ENCODE peak calls at places on chromosomes 3 and 15, in seven cellular contexts. Y is uterus, N is left ventricle myocardium inferior, P is nephron progenitor cell, O is B cell, J is MM.1S, M is fibroblast of lung. A is an unnamed sample.

GRCh38 chr3:152471814-152472605 is 203.3 kb downstream of the MBNL1 start:
- DNase-seq in Y (peak; percentile 73), N (peak; percentile 31), P (peak; percentile 44), O (peak; percentile 35), J (peak; percentile 32), M (peak; percentile 43), A (peak; percentile 42)

GRCh38 chr15:39629376-39629775 is 48.5 kb downstream of the THBS1 start:
- DNase-seq in Y (no peak), N (no peak), P (no peak), O (no peak), J (peak; percentile 41), M (peak; percentile 63), A (no peak)

GRCh38 chr15:50262533-50262932 is 3.0 kb downstream of the HDC start:
- DNase-seq in Y (no peak), N (no peak), P (no peak), O (no peak), J (no peak), M (no peak), A (no peak)

GRCh38 chr3:81339040-81339845 is 422.2 kb downstream of the GBE1 start:
- DNase-seq in Y (no peak), N (no peak), P (no peak), O (no peak), J (peak; percentile 27), M (peak; percentile 35), A (peak; percentile 11)

GRCh38 chr15:63109498-63110290 is 12.0 kb upstream of the LACTB start:
- DNase-seq in Y (no peak), N (no peak), P (no peak), O (no peak), J (no peak), M (peak; percentile 71), A (peak; percentile 47)

GRCh38 chr3:69739204-69740102 is at the start of gene MITF:
- DNase-seq in Y (peak; percentile 94), N (peak; percentile 94), P (peak; percentile 91), O (no peak), J (peak; percentile 93), M (peak; percentile 87), A (peak; percentile 97)

GRCh38 chr3:102595057-102595456 is 160.2 kb downstream of the ZPLD1 start:
- DNase-seq in Y (no peak), N (no peak), P (no peak), O (no peak), J (no peak), M (no peak), A (no peak)

GRCh38 chr3:125083776-125084175 is 28.0 kb upstream of the HEG1 start:
- DNase-seq in Y (no peak), N (no peak), P (no peak), O (no peak), J (no peak), M (peak; percentile 81), A (no peak)

GRCh38 chr3:187798531-187799520 is 53.6 kb upstream of the BCL6 start:
- DNase-seq in Y (no peak), N (no peak), P (no peak), O (no peak), J (no peak), M (no peak), A (no peak)

GRCh38 chr15:42707068-42707467 is 29.9 kb downstream of the CDAN1 start:
- DNase-seq in Y (no peak), N (no peak), P (no peak), O (no peak), J (no peak), M (peak; percentile 23), A (peak; percentile 65)

GRCh38 chr3:18445421-18446066 is 20.4 kb upstream of the SATB1 start:
- DNase-seq in Y (peak; percentile 17), N (no peak), P (no peak), O (peak; percentile 84), J (no peak), M (no peak), A (no peak)

GRCh38 chr15:94638183-94638582 is 406.8 kb downstream of the MCTP2 start:
- DNase-seq in Y (no peak), N (no peak), P (no peak), O (no peak), J (no peak), M (no peak), A (no peak)

GRCh38 chr15:68278345-68279217 is 1.0 kb downstream of the FEM1B start:
- DNase-seq in Y (peak; percentile 58), N (no peak), P (no peak), O (no peak), J (peak; percentile 56), M (peak; percentile 66), A (peak; percentile 37)

GRCh38 chr3:25594007-25594502 is 70.7 kb downstream of the TOP2B start:
- DNase-seq in Y (peak; percentile 42), N (no peak), P (no peak), O (no peak), J (peak; percentile 46), M (peak; percentile 78), A (peak; percentile 63)

GRCh38 chr3:175431396-175431795 is 572.3 kb downstream of the NAALADL2 start:
- DNase-seq in Y (no peak), N (no peak), P (peak; percentile 8), O (no peak), J (no peak), M (peak; percentile 91), A (no peak)

GRCh38 chr3:63967675-63968611 is 55.4 kb downstream of the PSMD6 start:
- DNase-seq in Y (peak; percentile 36), N (peak; percentile 30), P (no peak), O (no peak), J (peak; percentile 70), M (peak; percentile 82), A (peak; percentile 35)

GRCh38 chr3:194045289-194045688 is 90.7 kb upstream of the HES1 start:
- DNase-seq in Y (no peak), N (no peak), P (no peak), O (no peak), J (peak; percentile 47), M (no peak), A (no peak)

GRCh38 chr3:157906627-157907026 is 199.6 kb downstream of the SHOX2 start:
- DNase-seq in Y (no peak), N (no peak), P (no peak), O (no peak), J (no peak), M (peak; percentile 3), A (peak; percentile 62)

DNA sequence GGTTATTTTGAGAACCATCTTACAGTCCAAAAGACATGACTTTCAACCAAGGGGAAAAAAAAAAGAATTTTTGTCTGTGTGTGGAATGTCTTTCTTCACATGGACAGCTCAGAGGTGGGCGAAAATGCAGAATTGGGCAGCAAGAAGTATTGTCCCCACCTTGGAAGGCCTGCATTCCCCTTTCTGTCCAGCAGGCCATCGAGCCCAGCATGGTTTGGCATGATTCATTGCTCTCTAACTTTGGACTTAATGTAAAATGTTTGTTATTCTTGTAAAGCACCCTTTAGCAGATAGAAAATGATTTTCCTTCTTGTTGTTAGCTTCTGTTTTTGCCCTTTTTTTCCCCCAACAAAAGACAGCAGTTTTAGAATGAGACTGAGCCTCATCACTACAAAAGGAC is 12.4 kb downstream of the MYO1E start:
- DNase-seq in Y (no peak), N (no peak), P (no peak), O (no peak), J (no peak), M (no peak), A (no peak)
- TF ChIP-seq CTCF in Y (no peak), N (peak; percentile 22), P (peak; percentile 20), O (peak; percentile 45), J (no peak), M (no peak), A (peak; percentile 20)

GRCh38 chr15:53979051-53979788 is 979 bp downstream of the UNC13C start:
- DNase-seq in Y (no peak), N (no peak), P (no peak), O (no peak), J (no peak), M (no peak), A (no peak)

GRCh38 chr15:53974121-53974520 is 4.1 kb upstream of the UNC13C start:
- DNase-seq in Y (no peak), N (no peak), P (no peak), O (no peak), J (no peak), M (no peak), A (no peak)

GRCh38 chr15:53974813-53975212 is 3.4 kb upstream of the UNC13C start:
- DNase-seq in Y (no peak), N (no peak), P (no peak), O (no peak), J (no peak), M (no peak), A (no peak)

GRCh38 chr15:53978248-53978906 is at the start of gene UNC13C:
- DNase-seq in Y (no peak), N (peak; percentile 14), P (peak; percentile 68), O (no peak), J (no peak), M (no peak), A (peak; percentile 25)

GRCh38 chr15:53976844-53977392 is 1.3 kb upstream of the UNC13C start:
- DNase-seq in Y (no peak), N (no peak), P (peak; percentile 43), O (no peak), J (no peak), M (no peak), A (no peak)
- TF ChIP-seq CTCF in Y (no peak), N (no peak), P (peak; percentile 19), O (no peak), J (peak; percentile 17), M (no peak), A (no peak)

GRCh38 chr15:48145923-48146322 is 25.1 kb downstream of the SLC24A5 start:
- DNase-seq in Y (no peak), N (no peak), P (no peak), O (no peak), J (no peak), M (no peak), A (peak; percentile 10)
- TF ChIP-seq CTCF in Y (no peak), N (no peak), P (no peak), O (no peak), J (no peak), M (no peak), A (no peak)

GRCh38 chr3:141306276-141306675 is 62.0 kb upstream of the ZBTB38 start:
- DNase-seq in Y (no peak), N (no peak), P (no peak), O (no peak), J (no peak), M (no peak), A (no peak)

GRCh38 chr3:141306922-141307321 is 61.4 kb upstream of the ZBTB38 start:
- DNase-seq in Y (no peak), N (no peak), P (no peak), O (no peak), J (no peak), M (no peak), A (no peak)

GRCh38 chr3:141307351-141308059 is 60.8 kb upstream of the ZBTB38 start:
- DNase-seq in Y (no peak), N (no peak), P (no peak), O (no peak), J (no peak), M (no peak), A (no peak)

GRCh38 chr3:141311170-141311495 is 57.2 kb upstream of the ZBTB38 start:
- DNase-seq in Y (no peak), N (no peak), P (no peak), O (no peak), J (no peak), M (no peak), A (no peak)

DNA sequence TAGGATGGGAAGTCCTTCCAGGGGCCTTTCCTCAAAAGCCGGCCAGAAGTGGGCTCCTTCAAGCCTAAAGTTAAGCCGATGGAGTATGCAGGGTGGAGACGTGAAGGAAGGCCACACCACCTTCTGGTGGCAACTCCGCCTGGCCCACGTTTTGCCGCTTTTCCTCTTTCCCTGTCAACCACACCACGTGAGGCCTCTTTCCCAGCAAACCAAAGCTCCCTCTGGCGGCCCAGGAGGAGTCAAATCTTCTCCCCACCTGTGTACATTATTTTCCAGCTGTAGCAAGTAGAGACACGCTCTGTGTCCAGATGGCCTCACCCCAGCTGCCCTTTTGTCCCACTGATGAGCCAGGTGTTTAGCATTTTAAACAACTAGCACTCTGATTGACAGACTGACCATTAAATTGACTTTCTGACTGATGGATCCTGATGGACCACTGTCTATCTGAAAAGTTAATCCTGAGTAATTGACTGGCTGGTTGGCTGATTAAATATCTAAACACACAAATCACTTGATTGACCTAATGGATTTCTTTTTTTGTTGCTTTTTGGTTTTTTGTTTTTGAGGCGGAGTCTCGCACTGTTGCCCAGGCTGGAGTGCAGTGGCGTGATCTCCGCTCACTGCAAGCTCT is 59.6 kb upstream of the ZBTB38 start:
- DNase-seq in Y (peak; percentile 39), N (peak; percentile 30), P (peak; percentile 60), O (no peak), J (no peak), M (peak; percentile 44), A (peak; percentile 77)
- TF ChIP-seq CTCF in Y (peak; percentile 63), N (peak; percentile 66), P (peak; percentile 50), O (no peak), J (peak; percentile 16), M (peak; percentile 51), A (peak; percentile 55)